ENCODE peak calls at places on chromosomes 2 and 18, in five cellular contexts. K, X, Z, D and Y are unnamed samples.

GRCh38 chr2:200379481-200380120 is 73.1 kb downstream of the SPATS2L start:
- DNase-seq in K (no peak), Z (peak), D (no peak), X (no peak), Y (no peak)

GRCh38 chr2:226080323-226080722 is 680.8 kb downstream of the NYAP2 start:
- DNase-seq in D (no peak), K (no peak), Z (no peak), X (no peak), Y (no peak)

GRCh38 chr2:153871231-153872221 is at the start of gene GALNT13:
- DNase-seq in D (no peak), X (peak), Z (peak), K (peak), Y (peak)

GRCh38 chr2:213175673-213176247 is 24.3 kb upstream of the IKZF2 start:
- DNase-seq in X (no peak), D (no peak), Z (no peak), K (no peak), Y (no peak)

GRCh38 chr2:64143154-64144056 is 815 bp downstream of the PELI1 start:
- DNase-seq in Z (peak), X (no peak), D (no peak), K (no peak), Y (no peak)

GRCh38 chr2:24231461-24231881 is 56.6 kb downstream of the FAM228A start:
- DNase-seq in D (no peak), X (no peak), Z (no peak), K (no peak), Y (no peak)

GRCh38 chr2:20106746-20107145 is 55.3 kb upstream of the LAPTM4A start:
- DNase-seq in Z (no peak), D (no peak), X (no peak), K (peak), Y (no peak)

GRCh38 chr2:45170191-45170975 is 161.1 kb upstream of the SIX2 start:
- DNase-seq in D (no peak), Z (no peak), X (no peak), K (peak), Y (no peak)

GRCh38 chr2:130872276-130873125 is 35.8 kb downstream of the ARHGEF4 start:
- DNase-seq in Z (no peak), D (no peak), X (no peak), K (peak), Y (no peak)

GRCh38 chr2:64401501-64401880 is 52.5 kb upstream of the LGALSL start:
- DNase-seq in K (no peak), Z (peak), X (peak), D (no peak), Y (no peak)

GRCh38 chr2:173963323-173963816 is 1.8 kb downstream of the SP3 start:
- DNase-seq in X (no peak), K (no peak), D (no peak), Z (peak), Y (no peak)

GRCh38 chr2:225100269-225100668 is 58.0 kb upstream of the DOCK10 start:
- DNase-seq in Z (no peak), K (no peak), D (no peak), X (no peak), Y (no peak)

GRCh38 chr2:18898271-18898670 is 308.9 kb upstream of the NT5C1B start:
- DNase-seq in D (no peak), Z (no peak), K (no peak), X (no peak), Y (no peak)

GRCh38 chr2:86087936-86088850 is 17.5 kb downstream of the POLR1A start:
- DNase-seq in X (no peak), K (no peak), Z (peak), D (no peak), Y (no peak)

GRCh38 chr18:3594760-3595241 is 144.8 kb downstream of the TGIF1 start:
- DNase-seq in Z (peak), K (no peak), X (no peak), D (no peak), Y (no peak)

GRCh38 chr2:6524678-6525367 is 340.9 kb downstream of the CMPK2 start:
- DNase-seq in X (no peak), D (no peak), K (no peak), Z (peak), Y (no peak)

GRCh38 chr2:64866797-64867196 is 122.4 kb upstream of the SLC1A4 start:
- DNase-seq in K (no peak), Z (no peak), X (no peak), D (no peak), Y (no peak)

GRCh38 chr2:163701399-163702195 is 34.2 kb downstream of the FIGN start:
- DNase-seq in X (no peak), K (no peak), Z (no peak), D (no peak), Y (no peak)

GRCh38 chr18:55001625-55002024 is 42.4 kb upstream of the CCDC68 start:
- DNase-seq in K (no peak), X (no peak), Z (no peak), D (no peak), Y (no peak)

GRCh38 chr2:62178741-62179271 is 17.1 kb upstream of the B3GNT2 start:
- DNase-seq in K (no peak), D (peak), X (no peak), Z (no peak), Y (no peak)

GRCh38 chr2:174445248-174445647 is 41.6 kb downstream of the GPR155 start:
- DNase-seq in K (no peak), X (no peak), D (no peak), Z (peak), Y (no peak)

GRCh38 chr2:98936917-98937351 is 909 bp upstream of the CRACDL start:
- DNase-seq in X (no peak), D (no peak), Z (no peak), K (peak), Y (no peak)

GRCh38 chr2:69298862-69299261 is 88.2 kb downstream of the GFPT1 start:
- DNase-seq in D (no peak), X (no peak), Z (no peak), K (no peak), Y (no peak)

GRCh38 chr2:101999122-101999789 is 7.5 kb downstream of the IL1R2 start:
- DNase-seq in D (no peak), X (no peak), Z (no peak), K (no peak), Y (no peak)

GRCh38 chr2:236196366-236196765 is 28.2 kb upstream of the GBX2 start:
- DNase-seq in K (no peak), D (no peak), Z (no peak), X (no peak), Y (no peak)

GRCh38 chr2:97747285-97747684 is 33.9 kb downstream of the ZAP70 start:
- DNase-seq in X (no peak), K (no peak), Z (no peak), D (no peak), Y (peak)